ENCODE peak calls at places on chromosomes 2 and 18, in nine cellular contexts. V is foreskin fibroblast; I is nucleus accumbens; Z is stimulated activated CD8-positive, alpha-beta memory T cell treated with anti-CD3 and anti-CD28 coated beads, Interleukin-4, amount 100 ng/mL, for 1 hour; F is left ventricle myocardium superior; X is fibroblast of the aortic adventitia; N is kidney; B is HEK293T; J is right cardiac atrium. E is an unnamed sample.

GRCh38 chr18:40249390-40250080 is 1705.5 kb upstream of the PIK3C3 start:
- DNase-seq in V (peak), I (no peak), Z (no peak), F (no peak), X (no peak), N (no peak), B (no peak), J (no peak), E (no peak)

GRCh38 chr2:166180951-166181812 is 53.4 kb upstream of the SCN1A start:
- DNase-seq in V (peak), I (no peak), Z (no peak), F (peak), X (peak), N (peak), B (peak), J (peak), E (no peak)

GRCh38 chr2:95056044-95056443 is 30.5 kb downstream of the MAL start:
- DNase-seq in V (no peak), I (no peak), Z (no peak), F (no peak), X (no peak), N (peak), B (no peak), J (no peak), E (no peak)

GRCh38 chr2:239774933-239775622 is 250.1 kb downstream of the NDUFA10 start:
- DNase-seq in V (no peak), I (no peak), Z (no peak), F (no peak), X (no peak), N (no peak), B (no peak), J (no peak), E (no peak)

GRCh38 chr2:33620-34019 is 12.7 kb downstream of the FAM110C start:
- DNase-seq in V (no peak), I (no peak), Z (no peak), F (no peak), X (no peak), N (no peak), B (no peak), J (no peak), E (no peak)

GRCh38 chr2:234495801-234496441 is 960 bp downstream of the ARL4C start:
- DNase-seq in V (peak), I (no peak), Z (no peak), F (peak), X (peak), N (peak), B (no peak), J (peak), E (no peak)

GRCh38 chr2:219272995-219273394 is 6.2 kb upstream of the DNAJB2 start:
- DNase-seq in V (peak), I (no peak), Z (no peak), F (no peak), X (no peak), N (peak), B (no peak), J (no peak), E (no peak)

GRCh38 chr2:71937401-71937800 is 210.3 kb downstream of the CYP26B1 start:
- DNase-seq in V (no peak), I (no peak), Z (no peak), F (no peak), X (no peak), N (no peak), B (no peak), J (no peak), E (no peak)

GRCh38 chr18:11470941-11471340 is 138.5 kb upstream of the SLC35G4 start:
- DNase-seq in V (no peak), I (no peak), Z (no peak), F (no peak), X (no peak), N (no peak), B (no peak), J (no peak), E (no peak)

GRCh38 chr2:212843409-212844199 is 305.0 kb upstream of the ERBB4 start:
- DNase-seq in V (peak), I (no peak), Z (no peak), F (no peak), X (peak), N (no peak), B (no peak), J (no peak), E (no peak)

GRCh38 chr18:69161383-69162028 is 239.2 kb upstream of the DOK6 start:
- DNase-seq in V (no peak), I (no peak), Z (no peak), F (peak), X (peak), N (peak), B (peak), J (no peak), E (no peak)

GRCh38 chr2:35228584-35228983 is 1127.0 kb upstream of the CRIM1 start:
- DNase-seq in V (no peak), I (no peak), Z (no peak), F (no peak), X (no peak), N (no peak), B (no peak), J (no peak), E (no peak)

GRCh38 chr2:230602562-230603230 is 109.9 kb upstream of the CAB39 start:
- DNase-seq in V (no peak), I (no peak), Z (no peak), F (no peak), X (no peak), N (no peak), B (no peak), J (no peak), E (peak)

GRCh38 chr2:85996591-85996990 is 107.8 kb upstream of the ST3GAL5 start:
- DNase-seq in V (no peak), I (no peak), Z (no peak), F (no peak), X (peak), N (no peak), B (no peak), J (peak), E (no peak)

GRCh38 chr2:56448403-56448998 is 264.7 kb downstream of the CCDC85A start:
- DNase-seq in V (no peak), I (no peak), Z (no peak), F (no peak), X (peak), N (no peak), B (no peak), J (no peak), E (no peak)

GRCh38 chr2:164826293-164827243 is 15.1 kb downstream of the COBLL1 start:
- DNase-seq in V (peak), I (no peak), Z (no peak), F (peak), X (peak), N (no peak), B (no peak), J (peak), E (no peak)

GRCh38 chr2:219350215-219350937 is 17.8 kb upstream of the RESP18 start:
- DNase-seq in V (peak), I (no peak), Z (no peak), F (no peak), X (peak), N (no peak), B (no peak), J (no peak), E (no peak)

GRCh38 chr18:2971741-2972552 is 41.0 kb downstream of the LPIN2 start:
- DNase-seq in V (no peak), I (no peak), Z (no peak), F (peak), X (no peak), N (peak), B (no peak), J (peak), E (no peak)

GRCh38 chr2:204282525-204282924 is 262.8 kb upstream of the PARD3B start:
- DNase-seq in V (no peak), I (no peak), Z (no peak), F (no peak), X (no peak), N (no peak), B (no peak), J (no peak), E (no peak)

GRCh38 chr2:63763336-63764056 is 78.2 kb upstream of the UGP2 start:
- DNase-seq in V (peak), I (no peak), Z (no peak), F (no peak), X (peak), N (no peak), B (no peak), J (peak), E (no peak)

GRCh38 chr2:68784849-68785248 is 50.2 kb downstream of the ARHGAP25 start:
- DNase-seq in V (no peak), I (no peak), Z (no peak), F (no peak), X (no peak), N (no peak), B (no peak), J (no peak), E (no peak)

GRCh38 chr18:57998461-57998860 is 45.6 kb upstream of the NEDD4L start:
- DNase-seq in V (peak), I (no peak), Z (no peak), F (no peak), X (no peak), N (no peak), B (no peak), J (no peak), E (no peak)

GRCh38 chr2:219010162-219010756 is 17.0 kb upstream of the CRYBA2 start:
- DNase-seq in V (no peak), I (no peak), Z (no peak), F (no peak), X (no peak), N (no peak), B (peak), J (no peak), E (no peak)

GRCh38 chr18:77131100-77131651 is 1.4 kb downstream of the MBP start:
- DNase-seq in V (peak), I (no peak), Z (no peak), F (peak), X (peak), N (no peak), B (no peak), J (peak), E (no peak)

GRCh38 chr2:218902427-218902826 is 21.8 kb downstream of the WNT10A start:
- DNase-seq in V (no peak), I (no peak), Z (no peak), F (no peak), X (no peak), N (no peak), B (no peak), J (no peak), E (no peak)

GRCh38 chr2:191333911-191334357 is 88.7 kb downstream of the MYO1B start:
- DNase-seq in V (peak), I (no peak), Z (no peak), F (no peak), X (peak), N (no peak), B (no peak), J (no peak), E (no peak)

GRCh38 chr2:100247256-100248043 is 74.9 kb downstream of the LONRF2 start:
- DNase-seq in V (no peak), I (no peak), Z (no peak), F (no peak), X (no peak), N (no peak), B (no peak), J (no peak), E (no peak)

GRCh38 chr2:20457027-20457426 is 10.2 kb downstream of the RHOB start:
- DNase-seq in V (peak), I (no peak), Z (no peak), F (no peak), X (peak), N (no peak), B (no peak), J (no peak), E (no peak)

GRCh38 chr2:6111676-6112294 is 419.6 kb downstream of the SOX11 start:
- DNase-seq in V (no peak), I (no peak), Z (no peak), F (no peak), X (no peak), N (no peak), B (no peak), J (no peak), E (no peak)

GRCh38 chr2:134416637-134417036 is 162.8 kb downstream of the MGAT5 start:
- DNase-seq in V (no peak), I (no peak), Z (no peak), F (no peak), X (no peak), N (no peak), B (no peak), J (no peak), E (no peak)

GRCh38 chr2:217555075-217555876 is 447.5 kb downstream of the TNS1 start:
- DNase-seq in V (peak), I (no peak), Z (no peak), F (peak), X (peak), N (peak), B (no peak), J (no peak), E (no peak)

GRCh38 chr2:238320648-238321281 is 447 bp downstream of the TRAF3IP1 start:
- DNase-seq in V (peak), I (no peak), Z (no peak), F (no peak), X (peak), N (peak), B (no peak), J (peak), E (no peak)

GRCh38 chr2:173446722-173447121 is 92.0 kb downstream of the CDCA7 start:
- DNase-seq in V (no peak), I (no peak), Z (no peak), F (no peak), X (no peak), N (no peak), B (no peak), J (no peak), E (no peak)

E was measured in activated naive CD4-positive, alpha-beta T cell.